ENCODE peak calls at places on chromosomes 13 and 19, in nine cellular contexts. F is lung, E is H9, D is cardiac muscle cell, T is A549, M is Caco-2, A is endodermal cell, V is psoas muscle, U is mucosa of descending colon. K is an unnamed sample.

GRCh38 chr19:1230585-1231489 is 7.0 kb downstream of the CBARP start:
- DNase-seq in A (peak; percentile 81), U (no peak), M (no peak), F (no peak), E (no peak), T (no peak), V (no peak), D (no peak), K (no peak)

GRCh38 chr13:71513414-71514063 is 353.5 kb downstream of the DACH1 start:
- DNase-seq in D (no peak), V (no peak), A (no peak), T (no peak), E (no peak), U (no peak), M (no peak), F (no peak), K (no peak)

GRCh38 chr13:78881746-78882145 is 222.8 kb upstream of the OBI1 start:
- DNase-seq in U (no peak), A (no peak), T (no peak), F (no peak), D (peak; percentile 52), V (no peak), E (no peak), M (no peak), K (no peak)

GRCh38 chr19:8569066-8569761 is 8.0 kb downstream of the MYO1F start:
- DNase-seq in D (no peak), U (no peak), M (no peak), E (no peak), T (peak; percentile 29), A (no peak), V (no peak), F (peak; percentile 66), K (no peak)

GRCh38 chr19:1851581-1852293 is 3.5 kb upstream of the REXO1 start:
- DNase-seq in M (no peak), A (no peak), U (peak; percentile 61), V (peak; percentile 24), D (no peak), E (no peak), F (no peak), T (no peak), K (no peak)

GRCh38 chr19:1390594-1391423 is 7.1 kb downstream of the NDUFS7 start:
- DNase-seq in M (no peak), A (no peak), D (no peak), F (no peak), E (no peak), U (no peak), T (no peak), V (no peak), K (no peak)

GRCh38 chr19:16319466-16319865 is 5.2 kb upstream of the KLF2 start:
- DNase-seq in V (no peak), D (no peak), M (no peak), E (no peak), A (no peak), T (no peak), F (no peak), U (no peak), K (no peak)

GRCh38 chr13:24693862-24694471 is 13.8 kb downstream of the ATP12A start:
- DNase-seq in D (peak; percentile 86), F (peak; percentile 53), U (no peak), T (peak; percentile 70), A (peak; percentile 90), V (no peak), M (peak; percentile 78), E (peak; percentile 82), K (no peak)

GRCh38 chr13:42981853-42982252 is 10.2 kb downstream of the EPSTI1 start:
- DNase-seq in F (no peak), V (no peak), E (no peak), T (no peak), M (peak; percentile 82), U (no peak), D (no peak), A (peak; percentile 55), K (no peak)

GRCh38 chr13:42832341-42833153 is 51.2 kb downstream of the FAM216B start:
- DNase-seq in E (no peak), T (no peak), U (no peak), V (no peak), M (peak; percentile 11), D (no peak), A (no peak), F (no peak), K (no peak)

GRCh38 chr19:51145926-51146493 is 3.9 kb downstream of the SIGLEC7 start:
- DNase-seq in F (no peak), A (peak; percentile 36), E (no peak), U (no peak), T (no peak), M (no peak), D (no peak), V (no peak), K (no peak)

GRCh38 chr19:42121666-42122069 is 10.6 kb downstream of the POU2F2 start:
- DNase-seq in U (peak; percentile 47), A (peak; percentile 66), V (peak; percentile 48), T (peak; percentile 66), E (no peak), D (no peak), F (no peak), M (no peak), K (peak; percentile 47)

GRCh38 chr19:31140717-31141116 is 208.5 kb downstream of the TSHZ3 start:
- DNase-seq in V (no peak), U (no peak), E (no peak), M (no peak), T (no peak), A (no peak), F (no peak), D (no peak), K (no peak)

GRCh38 chr13:21458457-21458815 is 667 bp downstream of the ZDHHC20 start:
- DNase-seq in A (peak; percentile 87), V (peak; percentile 18), D (peak; percentile 53), U (peak; percentile 74), M (peak; percentile 79), F (peak; percentile 72), T (peak; percentile 33), E (peak; percentile 66), K (peak; percentile 23)

GRCh38 chr13:22135446-22135845 is 464.6 kb downstream of the FGF9 start:
- DNase-seq in V (no peak), E (no peak), U (no peak), F (no peak), M (peak; percentile 61), T (no peak), D (no peak), A (no peak), K (no peak)

GRCh38 chr13:113599396-113599795 is 14.8 kb downstream of the TFDP1 start:
- DNase-seq in T (no peak), M (no peak), U (peak; percentile 13), F (no peak), A (peak; percentile 7), E (peak; percentile 12), D (no peak), V (no peak), K (no peak)

GRCh38 chr13:113596321-113597200 is 12.0 kb downstream of the TFDP1 start:
- DNase-seq in A (peak; percentile 20), E (peak; percentile 14), M (no peak), F (no peak), V (no peak), U (no peak), D (no peak), T (no peak), K (no peak)

GRCh38 chr13:113597386-113598080 is 13.0 kb downstream of the TFDP1 start:
- DNase-seq in F (no peak), A (peak; percentile 28), M (no peak), E (peak; percentile 21), U (no peak), T (no peak), D (no peak), V (no peak), K (no peak)

GRCh38 chr13:113598081-113598410 is 13.5 kb downstream of the TFDP1 start:
- DNase-seq in A (no peak), F (no peak), D (no peak), M (no peak), U (no peak), V (no peak), T (no peak), E (peak; percentile 18), K (no peak)

GRCh38 chr13:113598481-113598880 is 13.9 kb downstream of the TFDP1 start:
- DNase-seq in U (no peak), T (no peak), F (no peak), M (no peak), A (peak; percentile 17), E (peak; percentile 13), V (no peak), D (no peak), K (no peak)
- H3K4me1 ChIP-seq in U (no peaks in the 10 kb centered on the region), T (no peaks in the 10 kb centered on the region), F (no peaks in the 10 kb centered on the region), M (no peaks in the 10 kb centered on the region), A (no peaks in the 10 kb centered on the region), E (no peaks in the 10 kb centered on the region), V (no peaks in the 10 kb centered on the region), D (no peaks in the 10 kb centered on the region), K (no peaks in the 10 kb centered on the region)

GRCh38 chr19:49347191-49347590 is 12.0 kb downstream of the CD37 start:
- DNase-seq in V (no peak), F (no peak), M (no peak), U (no peak), E (no peak), D (no peak), A (no peak), T (no peak), K (no peak)

GRCh38 chr19:49349567-49349966 is 12.6 kb downstream of the TEAD2 start:
- DNase-seq in F (no peak), T (no peak), D (no peak), U (no peak), E (no peak), A (no peak), V (no peak), M (no peak), K (no peak)

GRCh38 chr19:49344516-49345423 is 9.6 kb downstream of the CD37 start:
- DNase-seq in V (no peak), U (no peak), F (no peak), A (peak; percentile 3), M (no peak), D (no peak), T (no peak), E (no peak), K (no peak)

GRCh38 chr19:49348305-49349188 is 13.3 kb downstream of the CD37 start:
- DNase-seq in U (no peak), M (no peak), A (no peak), E (no peak), F (no peak), T (no peak), V (no peak), D (no peak), K (no peak)

GRCh38 chr19:49347835-49348234 is 12.6 kb downstream of the CD37 start:
- DNase-seq in U (no peak), A (peak; percentile 86), V (no peak), D (peak; percentile 55), E (peak; percentile 76), M (peak; percentile 74), T (peak; percentile 81), F (no peak), K (no peak)
- TF ChIP-seq CTCF in U (no peak), A (peak; percentile 52), V (no peak), D (peak; percentile 28), E (peak; percentile 50), M (peak; percentile 35), T (no peak), F (no peak), K (no peak)

GRCh38 chr19:6057651-6058365 is 52.5 kb downstream of the RFX2 start:
- DNase-seq in V (no peak), M (no peak), U (no peak), T (no peak), D (no peak), F (no peak), A (no peak), E (no peak), K (no peak)
- H3K4me1 ChIP-seq in V (peaks cover 21% of the 10 kb centered on the region), M (peaks cover 33% of the 10 kb centered on the region), U (peaks cover 45% of the 10 kb centered on the region), T (peaks cover 38% of the 10 kb centered on the region), D (no peaks in the 10 kb centered on the region), F (peaks cover 13% of the 10 kb centered on the region), A (peaks cover 3% of the 10 kb centered on the region), E (no peaks in the 10 kb centered on the region), K (peaks cover 51% of the 10 kb centered on the region)

GRCh38 chr19:5719961-5720790 is at the start of the genes CATSPERD and LONP1:
- DNase-seq in U (peak; percentile 99), M (peak; percentile 97), E (peak; percentile 98), T (peak; percentile 94), F (peak; percentile 97), A (peak; percentile 99), V (peak; percentile 99), D (peak; percentile 100), K (peak; percentile 98)
- TF ChIP-seq CTCF in U (peak; percentile 90), M (peak; percentile 88), E (peak; percentile 78), T (peak; percentile 69), F (peak; percentile 88), A (peak; percentile 81), V (peak; percentile 88), D (peak; percentile 93), K (peak; percentile 95)